ENCODE peak calls at places on chromosomes 11 and 22, in five cellular contexts. B is HEK293T, D is HepG2, N is H1, R is GM12878. S is an unnamed sample.

GRCh38 chr11:1296287-1296686 is 13.1 kb downstream of the TOLLIP start:
- DNase-seq in N (no peak), D (no peak), R (no peak), B (no peak), S (no peak)

GRCh38 chr11:5504403-5504891 is 5.3 kb downstream of the UBQLN3 start:
- DNase-seq in D (no peak), N (no peak), B (no peak), R (no peak), S (no peak)

GRCh38 chr11:19816040-19816439 is 103.4 kb downstream of the NAV2 start:
- DNase-seq in N (no peak), R (no peak), B (no peak), D (no peak), S (no peak)

GRCh38 chr11:65433657-65434056 is 11.1 kb downstream of the NEAT1 start:
- DNase-seq in R (no peak), N (no peak), B (no peak), D (no peak), S (no peak)

GRCh38 chr11:43489869-43490465 is 131.2 kb downstream of the TTC17 start:
- DNase-seq in R (no peak), N (no peak), B (no peak), D (no peak), S (no peak)

GRCh38 chr22:42116848-42117424 is 13.7 kb downstream of the CYP2D6 start:
- DNase-seq in R (no peak), D (no peak), B (no peak), N (peak; percentile 70), S (no peak)

GRCh38 chr11:58334708-58335107 is 24.2 kb downstream of the OR5B17 start:
- DNase-seq in N (no peak), R (no peak), D (no peak), B (no peak), S (peak; percentile 5)

GRCh38 chr11:10307411-10308207 is 2.7 kb downstream of the ADM start:
- DNase-seq in N (peak; percentile 93), B (peak; percentile 69), R (peak; percentile 60), D (peak; percentile 71), S (no peak)

GRCh38 chr22:37546436-37547248 is 13.6 kb upstream of the CDC42EP1 start:
- DNase-seq in R (no peak), D (peak; percentile 67), B (no peak), N (no peak), S (peak; percentile 38)

GRCh38 chr11:8813658-8814057 is 97.3 kb upstream of the AKIP1 start:
- DNase-seq in N (peak; percentile 88), D (peak; percentile 83), B (peak; percentile 83), R (no peak), S (peak; percentile 72)

GRCh38 chr22:21455334-21456089 is 11.7 kb upstream of the TMEM191C start:
- DNase-seq in R (no peak), B (no peak), N (peak; percentile 46), D (no peak), S (no peak)
- TF ChIP-seq SUZ12 in R (no peak), B (no peak), N (no peak), D (no peak), S (no peak)

GRCh38 chr22:35195821-35196220 is 61.5 kb upstream of the HMGXB4 start:
- DNase-seq in R (no peak), D (no peak), N (no peak), B (no peak), S (no peak)

GRCh38 chr22:35192121-35192918 is 65.0 kb upstream of the HMGXB4 start:
- DNase-seq in N (no peak), R (no peak), D (no peak), B (no peak), S (no peak)

GRCh38 chr22:35195226-35195625 is 62.1 kb upstream of the HMGXB4 start:
- DNase-seq in D (no peak), N (no peak), R (no peak), B (no peak), S (no peak)

GRCh38 chr22:35189559-35189958 is 67.7 kb upstream of the HMGXB4 start:
- DNase-seq in B (no peak), N (no peak), D (no peak), R (no peak), S (no peak)

DNA sequence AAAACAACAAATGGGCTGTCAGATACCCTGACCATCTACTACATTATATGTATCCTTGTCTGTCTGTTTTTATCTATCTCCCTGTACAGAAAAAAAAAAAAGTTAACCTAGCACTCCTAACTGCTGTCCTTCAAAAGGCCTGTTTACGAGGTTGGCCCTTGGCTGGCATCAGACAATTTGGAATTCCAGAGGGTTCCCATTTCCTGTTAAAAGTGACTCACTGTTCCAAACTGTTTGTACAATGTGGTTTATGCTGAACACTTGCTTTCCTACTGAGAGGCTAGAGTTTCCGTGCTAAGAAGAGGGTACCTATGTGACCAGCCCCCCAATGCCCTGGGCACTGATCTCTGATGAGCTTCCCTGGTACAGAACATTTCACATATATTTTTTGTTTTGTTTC is 65.9 kb upstream of the HMGXB4 start:
- DNase-seq in B (no peak), N (no peak), R (no peak), D (peak; percentile 23), S (no peak)
- TF ChIP-seq SUZ12 in B (no peak), N (no peak), R (no peak), D (no peak), S (no peak)

GRCh38 chr11:125842319-125842948 is 9.3 kb downstream of the PATE4 start:
- DNase-seq in R (no peak), D (no peak), N (no peak), B (no peak), S (peak; percentile 5)
- TF ChIP-seq SUZ12 in R (no peak), D (no peak), N (no peak), B (no peak), S (no peak)

GRCh38 chr22:48053973-48054372 is 1291.5 kb downstream of the TBC1D22A start:
- DNase-seq in D (no peak), N (no peak), B (no peak), R (no peak), S (no peak)
- TF ChIP-seq SUZ12 in D (no peak), N (no peak), B (no peak), R (no peak), S (no peak)

DNA sequence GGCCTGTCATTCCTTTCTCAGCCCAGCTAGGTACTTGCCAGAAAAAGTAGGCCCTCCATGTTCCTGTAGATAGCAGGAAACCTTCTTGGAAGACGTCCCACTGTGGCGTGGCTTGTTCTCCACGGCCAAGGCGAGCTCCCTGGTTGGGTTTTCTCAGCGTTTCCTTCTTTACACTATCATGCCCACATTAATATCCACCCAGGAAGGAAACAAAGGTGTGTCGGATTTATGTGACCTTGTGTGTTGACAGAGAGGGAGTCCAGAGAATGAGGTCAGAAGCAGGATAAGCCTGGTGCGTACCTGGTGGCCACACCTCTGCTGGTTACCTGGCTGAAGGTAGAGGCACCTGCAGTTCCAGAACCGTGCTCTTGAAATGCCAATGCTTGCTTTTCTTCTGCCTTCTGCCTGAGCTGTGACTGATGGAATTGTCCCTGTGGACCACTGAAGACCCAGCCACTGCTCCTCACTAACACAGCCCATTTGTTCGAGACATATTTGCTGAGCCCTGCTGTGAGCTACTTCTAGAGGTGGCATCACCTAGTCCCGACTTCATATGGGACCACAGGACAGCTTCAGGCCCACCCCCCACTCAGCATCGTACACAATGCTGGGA is 7.9 kb downstream of the ASPHD2 start:
- DNase-seq in R (no peak), D (no peak), B (no peak), N (no peak), S (no peak)
- TF ChIP-seq SUZ12 in R (no peak), D (no peak), B (no peak), N (no peak), S (no peak)